ENCODE peak calls at places on chromosome 13, in six cellular contexts. G, R, K, U, T and F are unnamed samples.

GRCh38 chr13:110254151-110254679 is 52.7 kb downstream of the COL4A1 start:
- DNase-seq in G (no peak), R (no peak), K (no peak), U (no peak), T (no peak), F (no peak)

GRCh38 chr13:112996671-112997091 is 27.7 kb downstream of the MCF2L start:
- DNase-seq in G (no peak), R (no peak), K (no peak), U (no peak), T (no peak), F (no peak)

GRCh38 chr13:71624641-71625040 is 242.4 kb downstream of the DACH1 start:
- DNase-seq in G (no peak), R (no peak), K (no peak), U (no peak), T (no peak), F (no peak)

GRCh38 chr13:91771229-91771628 is 372.8 kb downstream of the GPC5 start:
- DNase-seq in G (no peak), R (no peak), K (no peak), U (no peak), T (no peak), F (no peak)

GRCh38 chr13:77299587-77299986 is 27.3 kb downstream of the MYCBP2 start:
- DNase-seq in G (no peak), R (no peak), K (no peak), U (no peak), T (no peak), F (no peak)

GRCh38 chr13:23427342-23428182 is 5.9 kb downstream of the SACS start:
- DNase-seq in G (peak), R (peak), K (peak), U (no peak), T (peak), F (peak)

GRCh38 chr13:20387006-20387405 is 138.7 kb downstream of the CRYL1 start:
- DNase-seq in G (no peak), R (no peak), K (no peak), U (no peak), T (no peak), F (no peak)

GRCh38 chr13:100560498-100561215 is 27.9 kb downstream of the GGACT start:
- DNase-seq in G (no peak), R (no peak), K (no peak), U (no peak), T (no peak), F (no peak)

GRCh38 chr13:105207586-105208293 is 1327.7 kb downstream of the EFNB2 start:
- DNase-seq in G (no peak), R (no peak), K (no peak), U (no peak), T (no peak), F (no peak)

GRCh38 chr13:85575110-85575509 is 224.1 kb downstream of the SLITRK6 start:
- DNase-seq in G (no peak), R (no peak), K (no peak), U (no peak), T (no peak), F (no peak)

GRCh38 chr13:101942038-101942437 is 459.8 kb downstream of the FGF14 start:
- DNase-seq in G (no peak), R (peak), K (no peak), U (no peak), T (no peak), F (peak)

GRCh38 chr13:109600078-109600477 is 186.3 kb downstream of the IRS2 start:
- DNase-seq in G (no peak), R (no peak), K (no peak), U (no peak), T (no peak), F (no peak)

GRCh38 chr13:34172048-34172447 is 354.1 kb downstream of the RFC3 start:
- DNase-seq in G (no peak), R (peak), K (no peak), U (no peak), T (no peak), F (no peak)

GRCh38 chr13:91017669-91018053 is 329.8 kb upstream of the MIR17HG start:
- DNase-seq in G (no peak), R (peak), K (no peak), U (no peak), T (no peak), F (no peak)

GRCh38 chr13:41842029-41842428 is 118.9 kb downstream of the VWA8 start:
- DNase-seq in G (no peak), R (no peak), K (no peak), U (no peak), T (no peak), F (no peak)